ENCODE peak calls at places on chromosomes 11 and 22, in five cellular contexts. One of them, this sample, is unnamed.

GRCh38 chr11:128881221-128881620 is 9.9 kb upstream of the KCNJ5 start:
- DNase-seq in cardiac fibroblast: no peak
- DNase-seq in IMR-90: no peak
- DNase-seq in choroid plexus epithelial cell: no peak
- DNase-seq in activated CD4-positive, alpha-beta T cell treated with anti-CD3 and anti-CD28 coated beads, Interleukin-2, amount 10 ng/mL, durations not matched to agents 24 days and 14 days: no peak
- DNase-seq in this sample: no peak

GRCh38 chr11:134905966-134906955 is 494.2 kb upstream of the B3GAT1 start:
- DNase-seq in cardiac fibroblast: no peak
- DNase-seq in IMR-90: no peak
- DNase-seq in choroid plexus epithelial cell: no peak
- DNase-seq in activated CD4-positive, alpha-beta T cell treated with anti-CD3 and anti-CD28 coated beads, Interleukin-2, amount 10 ng/mL, durations not matched to agents 24 days and 14 days: no peak
- DNase-seq in this sample: no peak

GRCh38 chr11:103947566-103947919 is 88.9 kb upstream of the DDI1 start:
- DNase-seq in cardiac fibroblast: peak
- DNase-seq in IMR-90: peak
- DNase-seq in choroid plexus epithelial cell: peak
- DNase-seq in activated CD4-positive, alpha-beta T cell treated with anti-CD3 and anti-CD28 coated beads, Interleukin-2, amount 10 ng/mL, durations not matched to agents 24 days and 14 days: no peak
- DNase-seq in this sample: no peak

GRCh38 chr22:44721206-44721605 is 19.2 kb downstream of the PRR5 start:
- DNase-seq in cardiac fibroblast: no peak
- DNase-seq in IMR-90: no peak
- DNase-seq in choroid plexus epithelial cell: peak
- DNase-seq in activated CD4-positive, alpha-beta T cell treated with anti-CD3 and anti-CD28 coated beads, Interleukin-2, amount 10 ng/mL, durations not matched to agents 24 days and 14 days: no peak
- DNase-seq in this sample: no peak

GRCh38 chr11:86151188-86152005 is 82.5 kb upstream of the PICALM start:
- DNase-seq in cardiac fibroblast: peak
- DNase-seq in IMR-90: peak
- DNase-seq in choroid plexus epithelial cell: peak
- DNase-seq in activated CD4-positive, alpha-beta T cell treated with anti-CD3 and anti-CD28 coated beads, Interleukin-2, amount 10 ng/mL, durations not matched to agents 24 days and 14 days: no peak
- DNase-seq in this sample: no peak

GRCh38 chr11:74681686-74682651 is 49.3 kb downstream of the CHRDL2 start:
- DNase-seq in cardiac fibroblast: no peak
- DNase-seq in IMR-90: peak
- DNase-seq in choroid plexus epithelial cell: no peak
- DNase-seq in activated CD4-positive, alpha-beta T cell treated with anti-CD3 and anti-CD28 coated beads, Interleukin-2, amount 10 ng/mL, durations not matched to agents 24 days and 14 days: no peak
- DNase-seq in this sample: no peak

GRCh38 chr22:20815477-20816050 is 41.7 kb downstream of the SERPIND1 start:
- DNase-seq in cardiac fibroblast: no peak
- DNase-seq in IMR-90: no peak
- DNase-seq in choroid plexus epithelial cell: no peak
- DNase-seq in activated CD4-positive, alpha-beta T cell treated with anti-CD3 and anti-CD28 coated beads, Interleukin-2, amount 10 ng/mL, durations not matched to agents 24 days and 14 days: no peak
- DNase-seq in this sample: no peak

GRCh38 chr11:12838463-12839120 is 164.4 kb downstream of the TEAD1 start:
- DNase-seq in cardiac fibroblast: peak
- DNase-seq in IMR-90: no peak
- DNase-seq in choroid plexus epithelial cell: no peak
- DNase-seq in activated CD4-positive, alpha-beta T cell treated with anti-CD3 and anti-CD28 coated beads, Interleukin-2, amount 10 ng/mL, durations not matched to agents 24 days and 14 days: no peak
- DNase-seq in this sample: no peak

GRCh38 chr22:30459206-30460052 is 12.4 kb downstream of the SEC14L3 start:
- DNase-seq in cardiac fibroblast: peak
- DNase-seq in IMR-90: peak
- DNase-seq in choroid plexus epithelial cell: peak
- DNase-seq in activated CD4-positive, alpha-beta T cell treated with anti-CD3 and anti-CD28 coated beads, Interleukin-2, amount 10 ng/mL, durations not matched to agents 24 days and 14 days: peak
- DNase-seq in this sample: no peak

GRCh38 chr11:128576555-128576954 is 10.8 kb downstream of the ETS1 start:
- DNase-seq in cardiac fibroblast: no peak
- DNase-seq in IMR-90: no peak
- DNase-seq in choroid plexus epithelial cell: no peak
- DNase-seq in activated CD4-positive, alpha-beta T cell treated with anti-CD3 and anti-CD28 coated beads, Interleukin-2, amount 10 ng/mL, durations not matched to agents 24 days and 14 days: no peak
- DNase-seq in this sample: no peak